ENCODE peak calls at places on chromosome 16, in five cellular contexts. One of them, this sample, is unnamed.

GRCh38 chr16:69848635-69849545 is 86.8 kb downstream of the WWP2 start:
- DNase-seq in A549: no peak
- DNase-seq in H1: no peak
- DNase-seq in tibial nerve: peak; percentile 58
- DNase-seq in stomach: peak; percentile 78
- DNase-seq in this sample: peak; percentile 90

GRCh38 chr16:30740364-30741251 is 7.6 kb upstream of the PHKG2 start:
- DNase-seq in A549: peak; percentile 85
- DNase-seq in H1: no peak
- DNase-seq in tibial nerve: peak; percentile 78
- DNase-seq in stomach: peak; percentile 95
- DNase-seq in this sample: peak; percentile 93

GRCh38 chr16:73113326-73113720 is 65.4 kb upstream of the ZFHX3 start:
- DNase-seq in A549: no peak
- DNase-seq in H1: no peak
- DNase-seq in tibial nerve: no peak
- DNase-seq in stomach: no peak
- DNase-seq in this sample: no peak

GRCh38 chr16:53809088-53809951 is 105.4 kb downstream of the FTO start:
- DNase-seq in A549: no peak
- DNase-seq in H1: no peak
- DNase-seq in tibial nerve: no peak
- DNase-seq in stomach: no peak
- DNase-seq in this sample: no peak

GRCh38 chr16:71883193-71883848 is 661 bp downstream of the ZNF821 start:
- DNase-seq in A549: peak; percentile 31
- DNase-seq in H1: no peak
- DNase-seq in tibial nerve: no peak
- DNase-seq in stomach: no peak
- DNase-seq in this sample: no peak

GRCh38 chr16:4515611-4516233 is 22.9 kb downstream of the CDIP1 start:
- DNase-seq in A549: no peak
- DNase-seq in H1: no peak
- DNase-seq in tibial nerve: no peak
- DNase-seq in stomach: no peak
- DNase-seq in this sample: no peak

GRCh38 chr16:12188674-12189249 is 212.2 kb downstream of the SNX29 start:
- DNase-seq in A549: peak; percentile 31
- DNase-seq in H1: no peak
- DNase-seq in tibial nerve: no peak
- DNase-seq in stomach: no peak
- DNase-seq in this sample: no peak

GRCh38 chr16:69865701-69866100 is 85.4 kb upstream of the CLEC18A start:
- DNase-seq in A549: no peak
- DNase-seq in H1: no peak
- DNase-seq in tibial nerve: no peak
- DNase-seq in stomach: peak; percentile 51
- DNase-seq in this sample: no peak

GRCh38 chr16:67357561-67357960 is 30.9 kb downstream of the LRRC36 start:
- DNase-seq in A549: no peak
- DNase-seq in H1: no peak
- DNase-seq in tibial nerve: no peak
- DNase-seq in stomach: no peak
- DNase-seq in this sample: no peak

GRCh38 chr16:86537486-86537885 is 17.5 kb downstream of the MTHFSD start:
- DNase-seq in A549: no peak
- DNase-seq in H1: no peak
- DNase-seq in tibial nerve: no peak
- DNase-seq in stomach: no peak
- DNase-seq in this sample: no peak

GRCh38 chr16:27317738-27318398 is 4.1 kb downstream of the IL4R start:
- DNase-seq in A549: no peak
- DNase-seq in H1: no peak
- DNase-seq in tibial nerve: no peak
- DNase-seq in stomach: no peak
- DNase-seq in this sample: peak; percentile 7

GRCh38 chr16:4868046-4868445 is 20.8 kb downstream of the UBN1 start:
- DNase-seq in A549: no peak
- DNase-seq in H1: no peak
- DNase-seq in tibial nerve: no peak
- DNase-seq in stomach: no peak
- DNase-seq in this sample: no peak

GRCh38 chr16:78884199-78884598 is 716.3 kb downstream of the MAF start:
- DNase-seq in A549: no peak
- DNase-seq in H1: no peak
- DNase-seq in tibial nerve: no peak
- DNase-seq in stomach: no peak
- DNase-seq in this sample: no peak

GRCh38 chr16:69150146-69150865 is 17.9 kb downstream of the UTP4 start:
- DNase-seq in A549: peak; percentile 76
- DNase-seq in H1: no peak
- DNase-seq in tibial nerve: no peak
- DNase-seq in stomach: peak; percentile 53
- DNase-seq in this sample: no peak

GRCh38 chr16:60127196-60127595 is 1393.1 kb upstream of the GOT2 start:
- DNase-seq in A549: no peak
- DNase-seq in H1: no peak
- DNase-seq in tibial nerve: no peak
- DNase-seq in stomach: no peak
- DNase-seq in this sample: no peak

GRCh38 chr16:54597222-54597621 is 310.6 kb upstream of the IRX3 start:
- DNase-seq in A549: no peak
- DNase-seq in H1: no peak
- DNase-seq in tibial nerve: no peak
- DNase-seq in stomach: no peak
- DNase-seq in this sample: no peak

GRCh38 chr16:28193530-28194423 is 18.0 kb downstream of the XPO6 start:
- DNase-seq in A549: peak; percentile 59
- DNase-seq in H1: no peak
- DNase-seq in tibial nerve: no peak
- DNase-seq in stomach: no peak
- DNase-seq in this sample: no peak

GRCh38 chr16:3443108-3444031 is at the start of the genes NAA60 and ZNF597:
- DNase-seq in A549: peak; percentile 92
- DNase-seq in H1: peak; percentile 50
- DNase-seq in tibial nerve: peak; percentile 57
- DNase-seq in stomach: peak; percentile 81
- DNase-seq in this sample: peak; percentile 90
- TF ChIP-seq POLR2A in A549: peak; percentile 35
- TF ChIP-seq POLR2A in H1: no peak
- TF ChIP-seq POLR2A in tibial nerve: peak; percentile 48
- TF ChIP-seq POLR2A in stomach: no peak
- TF ChIP-seq POLR2A in this sample: no peak

GRCh38 chr16:50065624-50066481 is at the start of gene HEATR3:
- DNase-seq in A549: peak; percentile 95
- DNase-seq in H1: peak; percentile 84
- DNase-seq in tibial nerve: peak; percentile 77
- DNase-seq in stomach: peak; percentile 95
- DNase-seq in this sample: peak; percentile 94
- TF ChIP-seq EP300 in A549: no peak
- TF ChIP-seq EP300 in H1: no peak
- TF ChIP-seq EP300 in tibial nerve: peak; percentile 78
- TF ChIP-seq EP300 in stomach: no peak
- TF ChIP-seq EP300 in this sample: no peak

DNA sequence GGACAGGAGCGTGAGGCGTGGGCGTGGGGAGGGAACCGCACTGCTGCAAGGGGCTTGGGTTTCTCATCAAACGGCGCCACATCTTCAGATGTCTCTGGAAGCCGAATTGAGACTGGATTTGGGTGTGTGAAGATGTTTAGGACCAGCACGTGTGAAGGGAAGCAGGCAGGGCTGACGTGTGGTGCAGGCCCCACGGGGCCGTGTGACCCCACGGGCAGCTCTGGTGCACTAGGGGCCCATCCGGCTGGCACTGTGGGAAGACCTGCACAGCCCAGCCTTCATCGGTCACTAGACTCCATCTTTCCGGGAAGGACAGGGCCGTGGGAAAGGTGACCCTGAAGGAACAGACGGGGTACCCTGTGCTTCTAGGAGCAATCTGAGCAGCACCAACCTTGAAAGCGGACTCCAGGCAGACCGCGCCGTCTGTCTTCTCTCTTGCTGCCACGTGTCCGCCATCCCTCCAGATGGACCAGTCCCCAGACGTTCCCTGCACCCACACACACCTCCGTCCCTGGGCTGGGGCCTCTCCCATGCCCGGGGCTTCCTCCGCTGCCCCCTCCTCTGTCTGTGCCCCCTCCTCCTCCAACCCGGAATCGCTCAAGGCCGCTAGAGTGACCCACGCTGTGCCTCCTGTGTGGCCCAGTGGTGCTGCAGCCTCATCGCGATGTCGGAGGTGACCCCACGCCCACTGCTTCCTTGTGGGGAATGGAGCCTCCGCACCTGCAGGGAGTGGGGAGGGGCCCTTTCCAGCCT is 23.4 kb upstream of the CBFA2T3 start:
- DNase-seq in A549: no peak
- DNase-seq in H1: no peak
- DNase-seq in tibial nerve: no peak
- DNase-seq in stomach: no peak
- DNase-seq in this sample: no peak
- H3K4me3 ChIP-seq in A549: no peak overlapping the region
- H3K4me3 ChIP-seq in H1: no peak overlapping the region
- H3K4me3 ChIP-seq in tibial nerve: no peak overlapping the region
- H3K4me3 ChIP-seq in stomach: no peak overlapping the region
- H3K4me3 ChIP-seq in this sample: no peak overlapping the region

GRCh38 chr16:47459603-47460002 is 1.3 kb downstream of the ITFG1 start:
- DNase-seq in A549: no peak
- DNase-seq in H1: no peak
- DNase-seq in tibial nerve: no peak
- DNase-seq in stomach: no peak
- DNase-seq in this sample: no peak

GRCh38 chr16:47460301-47460754 is 535 bp downstream of the ITFG1 start:
- DNase-seq in A549: peak; percentile 6
- DNase-seq in H1: no peak
- DNase-seq in tibial nerve: no peak
- DNase-seq in stomach: no peak
- DNase-seq in this sample: no peak

GRCh38 chr16:47458331-47458730 is 2.5 kb downstream of the ITFG1 start:
- DNase-seq in A549: no peak
- DNase-seq in H1: no peak
- DNase-seq in tibial nerve: no peak
- DNase-seq in stomach: no peak
- DNase-seq in this sample: no peak

GRCh38 chr16:47461598-47462266 is 601 bp downstream of the PHKB start:
- DNase-seq in A549: peak; percentile 87
- DNase-seq in H1: no peak
- DNase-seq in tibial nerve: no peak
- DNase-seq in stomach: no peak
- DNase-seq in this sample: no peak

GRCh38 chr16:47460755-47461597 is at the start of the genes ITFG1 and PHKB:
- DNase-seq in A549: peak; percentile 94
- DNase-seq in H1: peak; percentile 67
- DNase-seq in tibial nerve: peak; percentile 87
- DNase-seq in stomach: peak; percentile 91
- DNase-seq in this sample: peak; percentile 94
- TF ChIP-seq POLR2A in A549: peak; percentile 66
- TF ChIP-seq POLR2A in H1: no peak
- TF ChIP-seq POLR2A in tibial nerve: peak; percentile 54
- TF ChIP-seq POLR2A in stomach: no peak
- TF ChIP-seq POLR2A in this sample: peak; percentile 59

DNA sequence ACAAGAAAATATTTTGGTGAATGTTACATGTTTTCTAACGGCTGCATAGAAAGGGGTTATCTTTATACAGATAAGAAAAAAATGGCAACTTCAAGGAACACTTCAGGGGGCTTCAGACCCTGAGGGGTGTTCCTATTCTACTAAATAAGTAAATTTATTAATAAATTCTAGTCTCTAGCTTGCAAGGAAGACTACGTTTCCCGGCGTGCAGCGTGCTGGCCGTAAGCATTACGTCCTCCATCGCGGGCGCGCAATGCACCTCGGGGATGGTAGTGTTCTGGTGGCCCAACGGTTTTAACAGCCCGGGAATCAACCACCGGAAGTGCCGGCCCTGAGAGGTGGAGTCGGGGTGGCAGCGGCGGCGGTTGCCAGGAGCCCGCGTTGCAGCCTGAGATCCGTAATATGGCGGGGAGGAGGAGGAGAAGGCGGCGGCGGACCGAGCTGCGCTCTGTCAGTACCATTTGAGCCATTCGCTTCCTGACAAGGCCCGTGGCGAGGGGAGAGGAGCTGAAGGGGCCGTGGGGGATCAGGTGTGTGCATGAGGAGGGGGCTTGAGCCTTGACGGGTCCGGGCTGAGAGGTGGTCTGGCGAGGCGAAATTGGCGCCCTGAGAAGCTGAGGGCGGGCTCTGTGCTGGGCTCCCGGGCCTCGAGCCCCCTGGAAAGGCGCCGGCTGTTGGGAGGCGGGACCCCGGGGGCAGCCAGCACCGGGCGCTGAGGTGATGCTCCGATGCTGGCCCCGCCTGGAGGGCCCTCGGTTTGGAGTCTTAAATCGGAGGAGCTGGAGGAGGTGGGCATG is at the start of gene CCP110:
- DNase-seq in A549: peak; percentile 96
- DNase-seq in H1: peak; percentile 69
- DNase-seq in tibial nerve: peak; percentile 93
- DNase-seq in stomach: peak; percentile 98
- DNase-seq in this sample: peak; percentile 99
- TF ChIP-seq EP300 in A549: no peak
- TF ChIP-seq EP300 in H1: no peak
- TF ChIP-seq EP300 in tibial nerve: peak; percentile 83
- TF ChIP-seq EP300 in stomach: no peak
- TF ChIP-seq EP300 in this sample: no peak

This sample was measured in suprapubic skin.